ENCODE peak calls at places on chromosomes 16 and 17, in seven cellular contexts. P is HepG2, E is SK-N-SH, M is GM12878, B is HCT116, S is K562, D is H1. J is an unnamed sample.

GRCh38 chr17:79191270-79191934 is 116.8 kb downstream of the ENGASE start:
- DNase-seq in M (no peak), D (no peak), B (no peak), S (no peak), P (no peak), E (no peak), J (no peak)

GRCh38 chr16:17414421-17414820 is 56.3 kb downstream of the XYLT1 start:
- DNase-seq in S (no peak), D (no peak), E (no peak), M (peak), P (no peak), B (no peak), J (no peak)

GRCh38 chr17:44977065-44977464 is 9.0 kb upstream of the C1QL1 start:
- DNase-seq in E (no peak), P (no peak), M (no peak), B (no peak), S (no peak), D (no peak), J (peak)

GRCh38 chr16:49464877-49465504 is 91.4 kb downstream of the C16orf78 start:
- DNase-seq in M (no peak), S (peak), B (no peak), P (no peak), D (no peak), E (peak), J (no peak)

GRCh38 chr17:18141210-18141803 is 32.8 kb downstream of the MYO15A start:
- DNase-seq in D (no peak), S (no peak), B (no peak), M (no peak), P (peak), E (peak), J (peak)

GRCh38 chr16:88264641-88265285 is 118.0 kb upstream of the ZNF469 start:
- DNase-seq in P (peak), B (peak), M (peak), E (no peak), S (peak), D (peak), J (peak)

GRCh38 chr17:9432121-9432866 is 143.3 kb downstream of the STX8 start:
- DNase-seq in D (no peak), E (no peak), P (no peak), M (peak), S (no peak), B (no peak), J (no peak)

GRCh38 chr16:12191102-12191501 is 214.6 kb downstream of the SNX29 start:
- DNase-seq in E (no peak), M (no peak), D (no peak), S (no peak), P (no peak), B (no peak), J (no peak)

GRCh38 chr16:46972971-46973456 is 460 bp downstream of the DNAJA2 start:
- DNase-seq in B (no peak), M (no peak), D (no peak), E (peak), P (peak), S (peak), J (no peak)

GRCh38 chr16:79008869-79009179 is 591.7 kb downstream of the MAF start:
- DNase-seq in B (no peak), M (no peak), D (no peak), E (no peak), S (no peak), P (no peak), J (no peak)

GRCh38 chr16:88302666-88303065 is 80.1 kb upstream of the ZNF469 start:
- DNase-seq in P (no peak), S (no peak), B (no peak), E (no peak), D (no peak), M (no peak), J (no peak)

GRCh38 chr17:75869282-75870141 is 8.9 kb downstream of the TRIM47 start:
- DNase-seq in B (no peak), D (no peak), S (peak), P (peak), M (no peak), E (peak), J (no peak)

GRCh38 chr17:58311429-58311894 is 17.1 kb downstream of the TSPOAP1 start:
- DNase-seq in E (peak), D (no peak), B (no peak), M (no peak), S (no peak), P (no peak), J (no peak)
- TF ChIP-seq JUND in E (no peak), D (no peak), B (no peak), M (no peak), S (no peak), P (no peak), J (no peak)

GRCh38 chr17:40176409-40177110 is 710 bp upstream of the RAPGEFL1 start:
- DNase-seq in D (no peak), B (no peak), M (no peak), E (no peak), P (no peak), S (peak), J (peak)
- TF ChIP-seq JUND in D (no peak), B (no peak), M (no peak), E (no peak), P (no peak), S (no peak), J (no peak)

DNA sequence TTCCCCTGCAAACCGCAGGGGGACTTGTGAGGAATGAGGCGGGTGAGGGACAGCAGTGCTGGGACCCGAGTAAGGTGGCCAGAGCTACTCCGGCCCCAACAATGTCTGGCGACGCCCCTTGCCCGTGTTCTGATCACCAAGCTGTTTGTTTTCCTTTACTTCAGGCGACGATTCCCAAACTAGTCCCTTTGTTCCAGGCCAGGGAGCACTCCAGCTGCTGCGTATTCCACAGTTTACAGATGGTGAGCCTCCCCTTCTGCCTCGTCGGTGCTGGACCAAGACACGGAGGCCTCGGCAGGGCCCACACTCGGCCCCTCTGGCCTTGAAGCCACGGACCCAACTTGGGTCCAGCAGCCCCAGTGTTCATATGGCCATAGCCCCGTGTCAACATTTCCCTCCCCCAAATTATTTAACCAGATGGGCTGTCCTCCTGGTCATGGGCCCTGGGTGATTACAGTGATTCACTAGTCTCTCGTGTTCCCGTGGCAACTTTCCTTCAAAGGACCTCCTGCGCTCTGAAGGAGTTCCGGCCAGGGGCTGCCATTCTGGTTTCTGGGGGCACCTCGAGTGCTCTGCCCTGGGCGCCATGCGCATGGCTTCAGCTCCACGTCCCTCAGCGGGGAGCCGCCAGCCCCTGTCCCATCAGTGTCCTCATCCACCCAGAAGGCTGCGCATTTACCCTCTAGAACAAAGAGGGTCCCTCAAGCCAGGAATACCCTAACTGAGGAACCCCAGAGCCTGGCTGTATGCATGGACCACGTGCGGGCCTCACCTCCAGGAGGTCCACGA is 24.8 kb upstream of the MTSS2 start:
- DNase-seq in P (no peak), M (no peak), D (no peak), B (no peak), S (no peak), E (no peak), J (no peak)
- TF ChIP-seq JUND in P (no peak), M (no peak), D (no peak), B (no peak), S (no peak), E (no peak), J (no peak)

DNA sequence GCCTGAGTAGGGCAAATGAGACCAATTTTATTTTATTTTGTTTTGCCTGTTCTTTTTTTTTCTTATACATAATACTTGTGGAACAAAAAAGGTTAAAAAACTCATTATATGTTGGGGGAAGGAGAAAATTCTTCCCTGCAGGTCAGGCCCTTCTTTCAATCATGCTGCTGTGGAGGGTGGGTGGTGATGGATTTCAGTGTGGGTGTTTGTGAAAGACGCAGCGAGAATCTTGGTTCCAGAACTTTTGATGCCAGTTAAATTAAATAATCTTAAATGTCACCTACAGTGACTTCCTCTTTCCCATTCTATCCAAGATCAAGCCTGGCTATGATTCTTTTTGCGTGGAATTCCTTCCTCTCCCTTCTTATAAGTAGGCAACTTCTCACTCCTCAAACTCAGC is 595.8 kb upstream of the EEF2KMT start:
- DNase-seq in M (no peak), S (no peak), D (no peak), B (no peak), E (no peak), P (no peak), J (no peak)
- TF ChIP-seq JUND in M (no peak), S (no peak), D (no peak), B (no peak), E (no peak), P (no peak), J (no peak)

DNA sequence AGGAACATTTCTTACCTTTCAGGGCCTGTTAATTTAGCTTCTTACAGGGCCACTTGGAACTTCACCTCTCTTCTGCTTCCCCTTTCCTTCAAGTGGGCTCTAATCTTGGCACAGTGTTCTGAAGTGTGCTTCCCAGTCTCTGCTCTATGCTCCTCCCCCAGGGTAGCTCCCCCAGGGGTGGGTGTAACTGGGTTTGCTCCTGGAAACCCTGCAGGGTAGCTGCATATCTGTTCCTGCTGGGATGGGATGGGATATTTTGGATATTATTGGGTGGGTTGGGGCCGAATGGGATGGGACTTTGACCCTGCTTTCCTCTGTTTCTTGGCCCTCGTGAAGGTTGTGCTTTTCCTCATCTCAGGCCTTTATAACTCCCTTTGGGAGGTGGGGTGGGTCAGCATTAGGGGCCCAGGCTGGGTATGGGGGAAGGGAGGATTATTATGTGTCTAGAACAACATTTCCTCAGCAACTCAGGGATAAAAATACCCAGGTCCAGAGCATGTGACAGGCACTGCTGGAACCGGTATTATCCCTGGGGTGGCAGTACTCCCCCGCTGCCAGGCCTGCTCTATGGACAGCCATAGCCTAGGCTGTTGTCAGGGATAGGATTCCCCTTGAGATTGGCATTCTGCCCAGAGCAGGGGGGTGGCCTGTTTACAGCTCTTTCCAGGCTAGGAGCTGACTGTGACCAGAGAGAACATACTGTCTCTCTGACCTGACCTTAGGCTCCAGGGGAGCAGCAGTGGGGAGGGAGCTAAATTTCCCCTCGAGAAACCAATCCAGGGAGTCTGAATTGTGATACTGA is 5.0 kb downstream of the NFE2L1 start:
- DNase-seq in S (peak), E (peak), B (no peak), M (no peak), P (peak), D (no peak), J (no peak)
- TF ChIP-seq JUND in S (no peak), E (no peak), B (no peak), M (no peak), P (no peak), D (no peak), J (no peak)

GRCh38 chr16:84458606-84459516 is 45.6 kb downstream of the MEAK7 start:
- DNase-seq in S (no peak), B (no peak), E (no peak), P (no peak), D (no peak), M (no peak), J (no peak)
- TF ChIP-seq JUND in S (no peak), B (no peak), E (no peak), P (no peak), D (no peak), M (no peak), J (no peak)

GRCh38 chr16:2779978-2780898 is 3.2 kb upstream of the ELOB start:
- DNase-seq in P (no peak), E (no peak), D (no peak), M (no peak), B (no peak), S (no peak), J (no peak)

GRCh38 chr16:2783581-2784375 is 3.6 kb downstream of the PRSS33 start:
- DNase-seq in M (no peak), P (no peak), D (no peak), E (no peak), B (no peak), S (no peak), J (no peak)

GRCh38 chr16:2784536-2785100 is 2.7 kb downstream of the PRSS33 start:
- DNase-seq in M (no peak), B (no peak), D (no peak), P (no peak), S (no peak), E (no peak), J (no peak)

GRCh38 chr16:2785101-2785991 is 2.0 kb downstream of the PRSS33 start:
- DNase-seq in M (no peak), E (peak), P (no peak), D (no peak), B (no peak), S (peak), J (no peak)

GRCh38 chr16:2782583-2783351 is 4.6 kb downstream of the PRSS33 start:
- DNase-seq in P (no peak), E (no peak), M (no peak), S (no peak), B (no peak), D (no peak), J (no peak)
- TF ChIP-seq JUND in P (no peak), E (no peak), M (no peak), S (no peak), B (no peak), D (no peak), J (no peak)

GRCh38 chr17:19579867-19580565 is 46.4 kb downstream of the SLC47A1 start:
- DNase-seq in M (no peak), P (no peak), S (no peak), E (peak), B (no peak), D (no peak), J (no peak)
- TF ChIP-seq JUND in M (no peak), P (no peak), S (no peak), E (no peak), B (no peak), D (no peak), J (no peak)

DNA sequence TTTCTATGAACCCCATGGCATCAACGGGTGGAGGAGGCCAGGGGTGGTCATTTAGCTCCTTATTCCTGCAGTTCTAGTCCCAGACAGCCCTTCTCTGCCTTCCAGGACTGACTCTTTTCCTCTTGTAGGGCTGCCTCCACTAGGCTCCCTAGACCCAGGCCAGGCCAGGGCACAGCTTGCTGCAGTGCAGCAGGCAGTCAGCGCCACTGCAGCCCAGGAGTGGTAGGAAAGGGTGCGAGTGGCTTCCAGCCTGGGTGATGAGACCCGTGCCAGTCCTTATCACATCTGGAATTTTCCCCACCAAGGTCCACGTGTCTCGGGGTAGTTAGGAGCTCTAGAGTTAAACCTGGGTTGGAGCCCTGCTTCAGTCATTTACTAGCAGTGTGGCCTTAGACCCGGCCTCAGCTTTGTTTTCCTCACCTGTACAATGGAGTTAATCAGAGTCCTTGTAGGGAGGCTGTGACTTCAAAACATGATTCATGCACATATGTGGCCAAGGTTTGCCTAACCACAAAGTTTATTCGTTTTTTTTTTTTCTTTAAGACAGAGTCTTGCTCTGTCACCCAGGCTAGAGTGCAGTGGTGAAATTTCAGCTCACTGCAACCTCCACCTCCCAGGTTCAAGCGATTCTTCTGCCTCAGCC is 4.6 kb downstream of the SLC5A11 start:
- DNase-seq in D (no peak), B (no peak), S (no peak), E (no peak), P (no peak), M (no peak), J (no peak)
- TF ChIP-seq JUND in D (no peak), B (no peak), S (no peak), E (peak), P (no peak), M (no peak), J (no peak)

GRCh38 chr17:31452561-31453110 is 61.2 kb downstream of the RAB11FIP4 start:
- DNase-seq in P (no peak), S (no peak), M (no peak), B (no peak), E (no peak), D (no peak), J (no peak)
- TF ChIP-seq JUND in P (no peak), S (no peak), M (no peak), B (no peak), E (no peak), D (no peak), J (no peak)